ENCODE peak calls at places on chromosomes 4 and X, in seven cellular contexts. One of them, this sample, is unnamed.

GRCh38 chrX:98289726-98290125 is 1406.0 kb downstream of the RPA4 start:
- DNase-seq in GM12891: no peak
- DNase-seq in HepG2: no peak
- DNase-seq in GM12892: no peak
- DNase-seq in K562: no peak
- DNase-seq in H1: peak
- DNase-seq in GM12878: no peak
- DNase-seq in this sample: no peak

GRCh38 chr4:93878566-93878965 is 50.0 kb downstream of the ATOH1 start:
- DNase-seq in GM12891: no peak
- DNase-seq in HepG2: no peak
- DNase-seq in GM12892: no peak
- DNase-seq in K562: no peak
- DNase-seq in H1: no peak
- DNase-seq in GM12878: no peak
- DNase-seq in this sample: no peak

GRCh38 chr4:12041828-12042227 is 613.1 kb upstream of the HS3ST1 start:
- DNase-seq in GM12891: no peak
- DNase-seq in HepG2: no peak
- DNase-seq in GM12892: no peak
- DNase-seq in K562: peak
- DNase-seq in H1: no peak
- DNase-seq in GM12878: no peak
- DNase-seq in this sample: no peak

GRCh38 chr4:67680568-67681222 is 20.3 kb downstream of the UBA6 start:
- DNase-seq in GM12891: no peak
- DNase-seq in HepG2: peak
- DNase-seq in GM12892: no peak
- DNase-seq in K562: no peak
- DNase-seq in H1: no peak
- DNase-seq in GM12878: no peak
- DNase-seq in this sample: no peak

GRCh38 chr4:151567056-151567455 is 158.1 kb downstream of the FHIP1A start:
- DNase-seq in GM12891: no peak
- DNase-seq in HepG2: no peak
- DNase-seq in GM12892: no peak
- DNase-seq in K562: no peak
- DNase-seq in H1: no peak
- DNase-seq in GM12878: peak
- DNase-seq in this sample: no peak

GRCh38 chr4:43875655-43876054 is 573.0 kb downstream of the KCTD8 start:
- DNase-seq in GM12891: no peak
- DNase-seq in HepG2: no peak
- DNase-seq in GM12892: no peak
- DNase-seq in K562: no peak
- DNase-seq in H1: no peak
- DNase-seq in GM12878: no peak
- DNase-seq in this sample: no peak

GRCh38 chr4:8916251-8916913 is 44.7 kb upstream of the HMX1 start:
- DNase-seq in GM12891: peak
- DNase-seq in HepG2: no peak
- DNase-seq in GM12892: peak
- DNase-seq in K562: no peak
- DNase-seq in H1: no peak
- DNase-seq in GM12878: no peak
- DNase-seq in this sample: peak

GRCh38 chrX:74343970-74344622 is 40.1 kb downstream of the ZCCHC13 start:
- DNase-seq in GM12891: peak
- DNase-seq in HepG2: peak
- DNase-seq in GM12892: no peak
- DNase-seq in K562: peak
- DNase-seq in H1: peak
- DNase-seq in GM12878: peak
- DNase-seq in this sample: peak

GRCh38 chr4:170274616-170275015 is 184.9 kb upstream of the AADAT start:
- DNase-seq in GM12891: no peak
- DNase-seq in HepG2: no peak
- DNase-seq in GM12892: no peak
- DNase-seq in K562: no peak
- DNase-seq in H1: no peak
- DNase-seq in GM12878: no peak
- DNase-seq in this sample: no peak

GRCh38 chrX:72273718-72274117 is 3.3 kb downstream of the RPS4X start:
- DNase-seq in GM12891: no peak
- DNase-seq in HepG2: no peak
- DNase-seq in GM12892: no peak
- DNase-seq in K562: no peak
- DNase-seq in H1: no peak
- DNase-seq in GM12878: no peak
- DNase-seq in this sample: no peak
- TF ChIP-seq TAF1 in GM12891: no peak
- TF ChIP-seq TAF1 in HepG2: no peak
- TF ChIP-seq TAF1 in GM12892: no peak
- TF ChIP-seq TAF1 in K562: no peak
- TF ChIP-seq TAF1 in H1: no peak
- TF ChIP-seq TAF1 in GM12878: no peak
- TF ChIP-seq TAF1 in this sample: no peak

GRCh38 chrX:129622757-129623301 is 31.9 kb downstream of the APLN start:
- DNase-seq in GM12891: no peak
- DNase-seq in HepG2: no peak
- DNase-seq in GM12892: no peak
- DNase-seq in K562: no peak
- DNase-seq in H1: peak
- DNase-seq in GM12878: no peak
- DNase-seq in this sample: no peak

GRCh38 chrX:129629837-129630236 is 24.9 kb downstream of the APLN start:
- DNase-seq in GM12891: no peak
- DNase-seq in HepG2: no peak
- DNase-seq in GM12892: no peak
- DNase-seq in K562: no peak
- DNase-seq in H1: no peak
- DNase-seq in GM12878: no peak
- DNase-seq in this sample: no peak

GRCh38 chrX:129631850-129632249 is 22.9 kb downstream of the APLN start:
- DNase-seq in GM12891: no peak
- DNase-seq in HepG2: no peak
- DNase-seq in GM12892: no peak
- DNase-seq in K562: no peak
- DNase-seq in H1: no peak
- DNase-seq in GM12878: no peak
- DNase-seq in this sample: no peak

GRCh38 chrX:129626026-129626425 is 28.7 kb downstream of the APLN start:
- DNase-seq in GM12891: no peak
- DNase-seq in HepG2: no peak
- DNase-seq in GM12892: no peak
- DNase-seq in K562: no peak
- DNase-seq in H1: no peak
- DNase-seq in GM12878: no peak
- DNase-seq in this sample: no peak
- TF ChIP-seq TAF1 in GM12891: no peak
- TF ChIP-seq TAF1 in HepG2: no peak
- TF ChIP-seq TAF1 in GM12892: no peak
- TF ChIP-seq TAF1 in K562: no peak
- TF ChIP-seq TAF1 in H1: no peak
- TF ChIP-seq TAF1 in GM12878: no peak
- TF ChIP-seq TAF1 in this sample: no peak

DNA sequence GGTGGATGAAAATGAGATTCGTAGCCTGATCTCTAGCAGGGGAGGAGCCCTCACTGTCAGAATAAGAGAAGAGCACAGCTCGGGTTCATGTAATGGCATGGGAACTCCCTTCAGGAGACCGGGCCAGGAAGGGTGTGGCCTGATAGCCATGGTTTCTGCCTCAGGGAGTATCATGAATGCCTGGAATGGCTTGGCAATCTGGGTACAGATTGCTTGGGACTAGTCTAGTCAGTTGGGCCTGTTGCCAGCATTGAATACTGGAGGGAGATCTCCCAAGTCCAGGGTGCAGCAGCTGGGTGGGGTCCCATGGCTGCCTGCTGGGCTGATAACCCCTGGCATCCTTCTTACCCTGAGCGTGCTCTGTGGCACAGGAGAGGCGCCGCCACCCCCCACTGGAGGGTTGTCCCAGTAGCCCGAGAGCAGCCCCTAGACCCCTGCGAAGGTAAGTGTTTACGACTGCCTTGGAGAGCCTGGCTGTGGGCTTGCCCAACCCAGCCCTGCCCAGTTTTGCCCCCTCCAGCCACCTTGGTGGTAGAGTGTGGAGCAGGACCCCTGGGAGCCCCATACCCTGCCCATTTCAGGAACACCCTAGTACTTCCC is 298.8 kb downstream of the TEX13A start:
- DNase-seq in GM12891: no peak
- DNase-seq in HepG2: no peak
- DNase-seq in GM12892: no peak
- DNase-seq in K562: no peak
- DNase-seq in H1: no peak
- DNase-seq in GM12878: no peak
- DNase-seq in this sample: no peak
- TF ChIP-seq TAF1 in GM12891: no peak
- TF ChIP-seq TAF1 in HepG2: no peak
- TF ChIP-seq TAF1 in GM12892: no peak
- TF ChIP-seq TAF1 in K562: no peak
- TF ChIP-seq TAF1 in H1: no peak
- TF ChIP-seq TAF1 in GM12878: no peak
- TF ChIP-seq TAF1 in this sample: no peak

GRCh38 chr4:6403400-6403685 is 69.1 kb downstream of the PPP2R2C start:
- DNase-seq in GM12891: no peak
- DNase-seq in HepG2: no peak
- DNase-seq in GM12892: no peak
- DNase-seq in K562: no peak
- DNase-seq in H1: no peak
- DNase-seq in GM12878: no peak
- DNase-seq in this sample: no peak

GRCh38 chr4:6404611-6405416 is 67.6 kb downstream of the PPP2R2C start:
- DNase-seq in GM12891: no peak
- DNase-seq in HepG2: no peak
- DNase-seq in GM12892: no peak
- DNase-seq in K562: no peak
- DNase-seq in H1: no peak
- DNase-seq in GM12878: no peak
- DNase-seq in this sample: peak

GRCh38 chr4:6405417-6405747 is 67.0 kb downstream of the PPP2R2C start:
- DNase-seq in GM12891: no peak
- DNase-seq in HepG2: no peak
- DNase-seq in GM12892: no peak
- DNase-seq in K562: no peak
- DNase-seq in H1: no peak
- DNase-seq in GM12878: no peak
- DNase-seq in this sample: peak

GRCh38 chr4:6401797-6402196 is 70.6 kb downstream of the PPP2R2C start:
- DNase-seq in GM12891: no peak
- DNase-seq in HepG2: no peak
- DNase-seq in GM12892: no peak
- DNase-seq in K562: no peak
- DNase-seq in H1: no peak
- DNase-seq in GM12878: no peak
- DNase-seq in this sample: no peak

DNA sequence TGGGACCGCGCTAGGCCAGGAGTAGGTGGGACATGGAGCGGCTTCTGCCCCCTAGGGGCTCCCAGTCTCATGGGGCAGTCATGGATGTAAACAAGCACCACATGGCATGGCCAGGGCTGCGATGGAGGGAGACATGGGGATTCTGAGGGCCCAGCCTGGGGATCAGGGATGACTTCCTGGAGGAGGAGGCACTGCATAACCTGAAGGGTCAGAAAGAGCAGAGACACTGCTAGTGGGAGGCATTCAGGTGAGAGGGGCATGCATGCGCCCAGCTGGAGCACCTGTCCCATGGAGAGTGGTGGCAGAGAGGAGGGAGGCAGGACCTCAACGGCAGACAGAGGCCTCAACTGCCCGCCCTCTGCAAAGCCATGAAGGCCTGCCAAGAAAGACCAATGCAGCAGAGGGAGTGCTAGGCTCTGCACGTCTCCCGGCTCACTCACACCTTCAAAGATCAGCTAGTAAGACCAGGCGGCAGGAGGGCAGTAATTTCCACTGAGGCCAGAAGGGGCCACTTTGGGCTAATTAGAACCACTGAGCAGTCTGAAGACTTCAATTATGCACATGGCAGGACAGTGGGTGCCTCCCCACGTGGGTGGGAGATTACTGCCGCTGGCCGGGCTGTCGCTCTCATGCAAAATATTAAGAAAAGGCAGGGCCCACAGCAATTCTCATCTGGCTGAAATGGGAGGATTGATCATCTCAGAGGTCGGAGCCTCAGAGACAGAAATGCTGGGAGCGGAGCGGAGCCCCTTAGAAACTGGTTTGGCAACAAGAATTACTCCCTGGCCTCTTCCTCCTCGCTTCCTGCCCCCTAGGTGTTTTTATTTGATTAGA is 69.6 kb downstream of the PPP2R2C start:
- DNase-seq in GM12891: no peak
- DNase-seq in HepG2: no peak
- DNase-seq in GM12892: no peak
- DNase-seq in K562: no peak
- DNase-seq in H1: peak
- DNase-seq in GM12878: no peak
- DNase-seq in this sample: no peak
- TF ChIP-seq TAF1 in GM12891: no peak
- TF ChIP-seq TAF1 in HepG2: no peak
- TF ChIP-seq TAF1 in GM12892: no peak
- TF ChIP-seq TAF1 in K562: no peak
- TF ChIP-seq TAF1 in H1: no peak
- TF ChIP-seq TAF1 in GM12878: no peak
- TF ChIP-seq TAF1 in this sample: no peak

DNA sequence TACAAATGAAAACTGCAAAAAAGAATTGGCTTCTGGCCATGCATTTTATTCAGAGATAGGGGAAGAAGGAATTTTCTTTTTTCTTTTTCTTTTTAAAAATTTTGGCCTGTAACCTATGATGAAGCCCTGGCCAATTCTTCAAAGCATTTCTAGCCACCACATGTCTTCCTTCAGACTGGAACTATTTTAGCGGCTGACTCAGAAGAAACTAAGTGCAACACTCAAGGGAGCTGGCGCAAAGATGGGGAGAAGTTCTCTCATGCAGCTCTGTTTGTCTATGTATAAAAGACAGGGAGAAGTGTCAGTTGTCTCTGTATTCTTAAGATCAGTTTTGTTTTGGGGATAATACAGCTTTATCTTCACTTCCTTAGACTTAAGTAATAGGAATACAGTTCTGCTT is 46.2 kb downstream of the MBNL3 start:
- DNase-seq in GM12891: no peak
- DNase-seq in HepG2: no peak
- DNase-seq in GM12892: no peak
- DNase-seq in K562: no peak
- DNase-seq in H1: no peak
- DNase-seq in GM12878: no peak
- DNase-seq in this sample: no peak
- TF ChIP-seq TAF1 in GM12891: no peak
- TF ChIP-seq TAF1 in HepG2: no peak
- TF ChIP-seq TAF1 in GM12892: no peak
- TF ChIP-seq TAF1 in K562: no peak
- TF ChIP-seq TAF1 in H1: no peak
- TF ChIP-seq TAF1 in GM12878: no peak
- TF ChIP-seq TAF1 in this sample: no peak

DNA sequence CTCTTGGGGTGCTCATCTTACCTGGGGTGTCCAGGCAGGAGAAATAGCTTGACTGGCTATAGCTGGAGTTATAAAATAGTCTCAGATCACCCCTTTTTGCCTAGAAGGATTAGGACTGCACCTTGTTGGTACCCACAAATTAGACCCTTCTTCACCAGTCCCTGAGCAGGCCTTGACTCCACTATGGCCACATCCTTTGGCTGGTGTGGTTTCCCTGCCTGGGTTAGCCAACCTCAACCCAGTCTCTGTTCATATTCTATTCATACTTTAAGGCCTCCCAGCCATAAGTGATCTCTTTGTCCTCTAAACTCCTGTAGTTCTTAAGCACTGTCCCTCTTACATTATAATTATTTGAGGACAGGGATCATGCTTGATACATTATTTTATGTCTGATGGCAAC is 69.4 kb downstream of the ARX start:
- DNase-seq in GM12891: no peak
- DNase-seq in HepG2: no peak
- DNase-seq in GM12892: no peak
- DNase-seq in K562: no peak
- DNase-seq in H1: no peak
- DNase-seq in GM12878: no peak
- DNase-seq in this sample: no peak
- TF ChIP-seq TAF1 in GM12891: no peak
- TF ChIP-seq TAF1 in HepG2: no peak
- TF ChIP-seq TAF1 in GM12892: no peak
- TF ChIP-seq TAF1 in K562: no peak
- TF ChIP-seq TAF1 in H1: no peak
- TF ChIP-seq TAF1 in GM12878: no peak
- TF ChIP-seq TAF1 in this sample: no peak